ENCODE peak calls at places on chromosomes 1 and 21, in four cellular contexts. O is mesothelial cell of epicardium, L is HEK293T, C is NCI-H1417. B is an unnamed sample.

GRCh38 chr1:164640673-164641352 is 81.8 kb downstream of the PBX1 start:
- DNase-seq in C (no peak), O (no peak), L (no peak), B (no peak)

GRCh38 chr1:53319296-53320101 is 8.4 kb downstream of the LRP8 start:
- DNase-seq in L (no peak), C (no peak), O (no peak), B (no peak)

GRCh38 chr1:111505641-111506119 is 2.2 kb upstream of the ADORA3 start:
- DNase-seq in L (no peak), O (no peak), C (no peak), B (no peak)

GRCh38 chr1:118246646-118247045 is 61.6 kb upstream of the SPAG17 start:
- DNase-seq in O (no peak), C (no peak), L (no peak), B (no peak)

GRCh38 chr1:230243583-230244377 is 176.7 kb downstream of the GALNT2 start:
- DNase-seq in O (no peak), C (no peak), L (no peak), B (peak)

GRCh38 chr1:2879591-2879990 is 78.1 kb upstream of the TTC34 start:
- DNase-seq in O (no peak), C (no peak), L (no peak), B (no peak)

GRCh38 chr21:45588861-45589491 is 46.7 kb upstream of the SLC19A1 start:
- DNase-seq in L (no peak), O (no peak), C (no peak), B (no peak)

GRCh38 chr21:36035381-36035791 is 24.9 kb downstream of the SETD4 start:
- DNase-seq in C (no peak), L (no peak), O (no peak), B (no peak)

GRCh38 chr21:34802180-34802899 is 133.5 kb downstream of the CLIC6 start:
- DNase-seq in C (no peak), O (no peak), L (no peak), B (no peak)

GRCh38 chr1:159091547-159092397 is 15.2 kb upstream of the AIM2 start:
- DNase-seq in C (no peak), O (no peak), L (no peak), B (no peak)

GRCh38 chr1:20413136-20413790 is 72.7 kb downstream of the CAMK2N1 start:
- DNase-seq in L (no peak), O (no peak), C (no peak), B (no peak)

GRCh38 chr1:184300446-184300845 is 86.4 kb upstream of the C1orf21 start:
- DNase-seq in C (no peak), L (no peak), O (no peak), B (no peak)

GRCh38 chr1:216437603-216438002 is 14.4 kb upstream of the USH2A start:
- DNase-seq in C (no peak), O (no peak), L (no peak), B (no peak)

GRCh38 chr1:1628656-1629429 is 3.1 kb upstream of the MMP23B start:
- DNase-seq in L (no peak), C (no peak), O (no peak), B (no peak)

GRCh38 chr21:36104306-36105300 is 30.3 kb upstream of the CBR3 start:
- DNase-seq in O (no peak), L (peak), C (no peak), B (peak)

GRCh38 chr1:234955107-234955731 is 173.4 kb downstream of the TOMM20 start:
- DNase-seq in C (no peak), L (no peak), O (no peak), B (no peak)

GRCh38 chr1:64856564-64856963 is 109.8 kb downstream of the JAK1 start:
- DNase-seq in C (no peak), O (no peak), L (no peak), B (no peak)

GRCh38 chr1:1340185-1340584 is 9.0 kb downstream of the DVL1 start:
- DNase-seq in O (no peak), L (no peak), C (no peak), B (no peak)

GRCh38 chr1:103106426-103107321 is 1.6 kb downstream of the COL11A1 start:
- DNase-seq in O (no peak), C (peak), L (peak), B (no peak)

GRCh38 chr1:21331752-21332480 is 41.7 kb upstream of the ECE1 start:
- DNase-seq in O (no peak), L (peak), C (no peak), B (no peak)

GRCh38 chr1:205481279-205481617 is 23.2 kb upstream of the CDK18 start:
- DNase-seq in L (no peak), O (no peak), C (no peak), B (no peak)

GRCh38 chr1:101820080-101820479 is 176.6 kb downstream of the OLFM3 start:
- DNase-seq in C (peak), O (no peak), L (peak), B (peak)

GRCh38 chr1:193754732-193755427 is 568.5 kb upstream of the B3GALT2 start:
- DNase-seq in L (no peak), O (no peak), C (no peak), B (no peak)

GRCh38 chr1:93963585-93963984 is 54.4 kb upstream of the GCLM start:
- DNase-seq in L (no peak), C (no peak), O (no peak), B (no peak)

GRCh38 chr1:201964266-201964665 is 9.0 kb downstream of the TIMM17A start:
- DNase-seq in C (no peak), O (no peak), L (no peak), B (no peak)

GRCh38 chr1:229803601-229804217 is 177.7 kb downstream of the URB2 start:
- DNase-seq in C (peak), L (no peak), O (no peak), B (no peak)

GRCh38 chr1:17289756-17290155 is 18.2 kb upstream of the PADI4 start:
- DNase-seq in O (no peak), L (no peak), C (no peak), B (no peak)

GRCh38 chr1:17119076-17119743 is at the start of gene PADI2:
- DNase-seq in L (peak), O (peak), C (peak), B (peak)

GRCh38 chr1:41950820-41951219 is 32.1 kb upstream of the HIVEP3 start:
- DNase-seq in C (no peak), L (no peak), O (no peak), B (no peak)

GRCh38 chr1:53395671-53396215 is 63.5 kb upstream of the DMRTB1 start:
- DNase-seq in O (no peak), L (no peak), C (peak), B (no peak)

B was measured in putamen.